ENCODE peak calls at places on chromosomes 3 and 15, in nine cellular contexts. One of them, this sample, is unnamed.

GRCh38 chr15:43187544-43188155 is 2.4 kb downstream of the CCNDBP1 start:
- DNase-seq in cardiac fibroblast: peak
- DNase-seq in coronary artery: no peak
- DNase-seq in AG09309: peak
- DNase-seq in GM12864: no peak
- DNase-seq in AG04450: peak
- DNase-seq in IMR-90: peak
- DNase-seq in AG10803: peak
- DNase-seq in GM23338: peak
- DNase-seq in this sample: no peak

GRCh38 chr15:77527831-77528231 is 104.9 kb downstream of the LINGO1 start:
- DNase-seq in cardiac fibroblast: no peak
- DNase-seq in coronary artery: no peak
- DNase-seq in AG09309: no peak
- DNase-seq in GM12864: no peak
- DNase-seq in AG04450: no peak
- DNase-seq in IMR-90: no peak
- DNase-seq in AG10803: no peak
- DNase-seq in GM23338: no peak
- DNase-seq in this sample: no peak

GRCh38 chr15:62482715-62483429 is 317.8 kb upstream of the C2CD4B start:
- DNase-seq in cardiac fibroblast: peak
- DNase-seq in coronary artery: no peak
- DNase-seq in AG09309: peak
- DNase-seq in GM12864: peak
- DNase-seq in AG04450: no peak
- DNase-seq in IMR-90: peak
- DNase-seq in AG10803: peak
- DNase-seq in GM23338: peak
- DNase-seq in this sample: no peak

GRCh38 chr3:28986922-28987321 is 293.9 kb upstream of the RBMS3 start:
- DNase-seq in cardiac fibroblast: no peak
- DNase-seq in coronary artery: no peak
- DNase-seq in AG09309: no peak
- DNase-seq in GM12864: no peak
- DNase-seq in AG04450: no peak
- DNase-seq in IMR-90: no peak
- DNase-seq in AG10803: no peak
- DNase-seq in GM23338: no peak
- DNase-seq in this sample: no peak

GRCh38 chr15:95281470-95281869 is 1049.0 kb upstream of the NR2F2 start:
- DNase-seq in cardiac fibroblast: no peak
- DNase-seq in coronary artery: no peak
- DNase-seq in AG09309: no peak
- DNase-seq in GM12864: no peak
- DNase-seq in AG04450: no peak
- DNase-seq in IMR-90: peak
- DNase-seq in AG10803: no peak
- DNase-seq in GM23338: no peak
- DNase-seq in this sample: no peak

GRCh38 chr15:101215681-101216080 is 36.2 kb downstream of the CHSY1 start:
- DNase-seq in cardiac fibroblast: no peak
- DNase-seq in coronary artery: no peak
- DNase-seq in AG09309: no peak
- DNase-seq in GM12864: no peak
- DNase-seq in AG04450: no peak
- DNase-seq in IMR-90: no peak
- DNase-seq in AG10803: no peak
- DNase-seq in GM23338: no peak
- DNase-seq in this sample: no peak

GRCh38 chr3:24963762-24964625 is 464.1 kb upstream of the RARB start:
- DNase-seq in cardiac fibroblast: peak
- DNase-seq in coronary artery: no peak
- DNase-seq in AG09309: no peak
- DNase-seq in GM12864: no peak
- DNase-seq in AG04450: no peak
- DNase-seq in IMR-90: peak
- DNase-seq in AG10803: peak
- DNase-seq in GM23338: peak
- DNase-seq in this sample: no peak

GRCh38 chr3:18740631-18741583 is 315.8 kb upstream of the SATB1 start:
- DNase-seq in cardiac fibroblast: no peak
- DNase-seq in coronary artery: no peak
- DNase-seq in AG09309: no peak
- DNase-seq in GM12864: peak
- DNase-seq in AG04450: no peak
- DNase-seq in IMR-90: no peak
- DNase-seq in AG10803: no peak
- DNase-seq in GM23338: no peak
- DNase-seq in this sample: no peak

GRCh38 chr3:62127116-62127515 is 246.2 kb downstream of the FEZF2 start:
- DNase-seq in cardiac fibroblast: no peak
- DNase-seq in coronary artery: no peak
- DNase-seq in AG09309: no peak
- DNase-seq in GM12864: no peak
- DNase-seq in AG04450: no peak
- DNase-seq in IMR-90: no peak
- DNase-seq in AG10803: no peak
- DNase-seq in GM23338: no peak
- DNase-seq in this sample: no peak

GRCh38 chr3:88852606-88853005 is 254.8 kb upstream of the EPHA3 start:
- DNase-seq in cardiac fibroblast: no peak
- DNase-seq in coronary artery: no peak
- DNase-seq in AG09309: no peak
- DNase-seq in GM12864: no peak
- DNase-seq in AG04450: no peak
- DNase-seq in IMR-90: no peak
- DNase-seq in AG10803: no peak
- DNase-seq in GM23338: no peak
- DNase-seq in this sample: no peak

GRCh38 chr15:44729394-44729913 is 6.9 kb upstream of the TRIM69 start:
- DNase-seq in cardiac fibroblast: peak
- DNase-seq in coronary artery: no peak
- DNase-seq in AG09309: no peak
- DNase-seq in GM12864: no peak
- DNase-seq in AG04450: no peak
- DNase-seq in IMR-90: peak
- DNase-seq in AG10803: no peak
- DNase-seq in GM23338: peak
- DNase-seq in this sample: no peak

GRCh38 chr3:54822206-54822605 is 105.7 kb downstream of the LRTM1 start:
- DNase-seq in cardiac fibroblast: peak
- DNase-seq in coronary artery: no peak
- DNase-seq in AG09309: peak
- DNase-seq in GM12864: no peak
- DNase-seq in AG04450: no peak
- DNase-seq in IMR-90: peak
- DNase-seq in AG10803: peak
- DNase-seq in GM23338: no peak
- DNase-seq in this sample: no peak

DNA sequence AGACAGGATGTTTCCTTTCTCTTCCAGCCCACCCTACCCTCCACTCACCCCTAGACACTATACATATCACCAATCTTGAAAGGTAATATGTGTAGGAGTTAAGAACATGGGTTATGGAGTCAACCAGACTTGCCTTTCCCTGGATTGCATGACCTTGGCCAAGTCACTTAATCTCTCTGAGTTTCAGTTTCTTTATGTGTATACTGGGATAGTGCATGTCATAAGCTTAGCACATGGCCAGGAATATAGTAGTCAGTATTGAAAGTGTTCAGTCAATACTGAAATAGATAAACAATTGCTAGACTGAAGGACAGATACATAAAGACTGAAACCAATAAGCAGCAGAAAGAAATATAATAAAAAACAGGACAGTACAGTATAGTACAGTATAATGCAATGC is 283.2 kb upstream of the STT3B start:
- DNase-seq in cardiac fibroblast: no peak
- DNase-seq in coronary artery: no peak
- DNase-seq in AG09309: no peak
- DNase-seq in GM12864: no peak
- DNase-seq in AG04450: no peak
- DNase-seq in IMR-90: no peak
- DNase-seq in AG10803: no peak
- DNase-seq in GM23338: no peak
- DNase-seq in this sample: no peak
- H3K4me3 ChIP-seq in cardiac fibroblast: no peak
- H3K4me3 ChIP-seq in coronary artery: no peak
- H3K4me3 ChIP-seq in AG09309: no peak
- H3K4me3 ChIP-seq in GM12864: no peak
- H3K4me3 ChIP-seq in AG04450: no peak
- H3K4me3 ChIP-seq in IMR-90: no peak
- H3K4me3 ChIP-seq in AG10803: no peak
- H3K4me3 ChIP-seq in GM23338: no peak
- H3K4me3 ChIP-seq in this sample: no peak

DNA sequence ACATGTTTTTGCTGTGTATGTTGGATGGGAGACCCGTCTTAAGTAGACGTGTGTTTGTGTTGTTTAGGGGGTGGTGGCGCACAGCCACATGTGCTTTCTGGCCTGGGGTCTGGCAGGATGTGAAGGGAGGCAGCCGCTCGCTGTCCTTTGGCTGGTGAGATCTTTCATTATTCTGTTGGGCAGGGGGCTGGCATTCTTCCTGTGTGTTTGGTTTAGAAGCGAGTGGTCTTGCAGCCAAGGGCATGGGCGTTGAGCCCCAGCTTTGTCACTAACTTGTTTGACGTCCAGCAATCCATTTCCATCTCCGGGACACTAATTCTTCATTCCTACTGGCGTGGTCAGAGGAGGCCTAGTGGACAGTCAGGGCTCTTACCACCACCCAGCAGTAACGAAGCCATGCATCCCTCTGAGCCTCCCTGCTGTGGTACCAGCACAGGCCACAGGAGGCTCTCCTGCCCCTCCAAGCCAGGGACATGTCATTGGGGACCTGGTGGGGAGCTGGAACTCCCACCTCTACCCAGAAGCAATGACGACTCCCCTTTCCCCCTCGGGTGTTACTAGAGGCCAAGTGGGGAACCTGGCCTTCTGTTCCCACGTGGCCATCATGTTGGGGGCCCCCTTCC is 10.7 kb downstream of the THSD4 start:
- DNase-seq in cardiac fibroblast: no peak
- DNase-seq in coronary artery: no peak
- DNase-seq in AG09309: no peak
- DNase-seq in GM12864: no peak
- DNase-seq in AG04450: no peak
- DNase-seq in IMR-90: peak
- DNase-seq in AG10803: no peak
- DNase-seq in GM23338: peak
- DNase-seq in this sample: no peak
- TF ChIP-seq CTCF in cardiac fibroblast: peak
- TF ChIP-seq CTCF in coronary artery: no peak
- TF ChIP-seq CTCF in AG09309: peak
- TF ChIP-seq CTCF in GM12864: peak
- TF ChIP-seq CTCF in AG04450: peak
- TF ChIP-seq CTCF in IMR-90: peak
- TF ChIP-seq CTCF in AG10803: no peak
- TF ChIP-seq CTCF in GM23338: peak
- TF ChIP-seq CTCF in this sample: peak

GRCh38 chr3:36707623-36708409 is 56.5 kb downstream of the DCLK3 start:
- DNase-seq in cardiac fibroblast: peak
- DNase-seq in coronary artery: no peak
- DNase-seq in AG09309: no peak
- DNase-seq in GM12864: no peak
- DNase-seq in AG04450: no peak
- DNase-seq in IMR-90: peak
- DNase-seq in AG10803: peak
- DNase-seq in GM23338: peak
- DNase-seq in this sample: no peak

GRCh38 chr3:36701903-36702374 is 62.4 kb downstream of the DCLK3 start:
- DNase-seq in cardiac fibroblast: peak
- DNase-seq in coronary artery: no peak
- DNase-seq in AG09309: peak
- DNase-seq in GM12864: no peak
- DNase-seq in AG04450: peak
- DNase-seq in IMR-90: peak
- DNase-seq in AG10803: peak
- DNase-seq in GM23338: no peak
- DNase-seq in this sample: no peak

GRCh38 chr3:36701249-36701572 is 63.1 kb downstream of the DCLK3 start:
- DNase-seq in cardiac fibroblast: no peak
- DNase-seq in coronary artery: no peak
- DNase-seq in AG09309: no peak
- DNase-seq in GM12864: no peak
- DNase-seq in AG04450: no peak
- DNase-seq in IMR-90: no peak
- DNase-seq in AG10803: no peak
- DNase-seq in GM23338: no peak
- DNase-seq in this sample: no peak

GRCh38 chr3:36705015-36705414 is 59.3 kb downstream of the DCLK3 start:
- DNase-seq in cardiac fibroblast: no peak
- DNase-seq in coronary artery: no peak
- DNase-seq in AG09309: no peak
- DNase-seq in GM12864: no peak
- DNase-seq in AG04450: no peak
- DNase-seq in IMR-90: no peak
- DNase-seq in AG10803: no peak
- DNase-seq in GM23338: no peak
- DNase-seq in this sample: no peak

GRCh38 chr3:36704280-36704679 is 60.1 kb downstream of the DCLK3 start:
- DNase-seq in cardiac fibroblast: no peak
- DNase-seq in coronary artery: no peak
- DNase-seq in AG09309: no peak
- DNase-seq in GM12864: no peak
- DNase-seq in AG04450: no peak
- DNase-seq in IMR-90: no peak
- DNase-seq in AG10803: no peak
- DNase-seq in GM23338: no peak
- DNase-seq in this sample: no peak
- H3K4me3 ChIP-seq in cardiac fibroblast: no peak
- H3K4me3 ChIP-seq in coronary artery: no peak
- H3K4me3 ChIP-seq in AG09309: no peak
- H3K4me3 ChIP-seq in GM12864: no peak
- H3K4me3 ChIP-seq in AG04450: no peak
- H3K4me3 ChIP-seq in IMR-90: no peak
- H3K4me3 ChIP-seq in AG10803: no peak
- H3K4me3 ChIP-seq in GM23338: no peak
- H3K4me3 ChIP-seq in this sample: no peak

GRCh38 chr3:182609575-182610156 is 183.6 kb upstream of the ATP11B start:
- DNase-seq in cardiac fibroblast: no peak
- DNase-seq in coronary artery: no peak
- DNase-seq in AG09309: no peak
- DNase-seq in GM12864: no peak
- DNase-seq in AG04450: no peak
- DNase-seq in IMR-90: no peak
- DNase-seq in AG10803: no peak
- DNase-seq in GM23338: no peak
- DNase-seq in this sample: no peak
- TF ChIP-seq CTCF in cardiac fibroblast: no peak
- TF ChIP-seq CTCF in coronary artery: no peak
- TF ChIP-seq CTCF in AG09309: no peak
- TF ChIP-seq CTCF in GM12864: no peak
- TF ChIP-seq CTCF in AG04450: no peak
- TF ChIP-seq CTCF in IMR-90: no peak
- TF ChIP-seq CTCF in AG10803: no peak
- TF ChIP-seq CTCF in GM23338: no peak
- TF ChIP-seq CTCF in this sample: no peak

GRCh38 chr15:66848666-66849392 is 146.8 kb downstream of the SMAD6 start:
- DNase-seq in cardiac fibroblast: no peak
- DNase-seq in coronary artery: peak
- DNase-seq in AG09309: no peak
- DNase-seq in GM12864: no peak
- DNase-seq in AG04450: no peak
- DNase-seq in IMR-90: no peak
- DNase-seq in AG10803: no peak
- DNase-seq in GM23338: no peak
- DNase-seq in this sample: no peak
- H3K4me3 ChIP-seq in cardiac fibroblast: no peak
- H3K4me3 ChIP-seq in coronary artery: no peak
- H3K4me3 ChIP-seq in AG09309: no peak
- H3K4me3 ChIP-seq in GM12864: no peak
- H3K4me3 ChIP-seq in AG04450: no peak
- H3K4me3 ChIP-seq in IMR-90: no peak
- H3K4me3 ChIP-seq in AG10803: no peak
- H3K4me3 ChIP-seq in GM23338: no peak
- H3K4me3 ChIP-seq in this sample: no peak